ENCODE peak calls at places on chromosomes 11 and 22, in eight cellular contexts. S is Caco-2, X is heart right ventricle, K is heart left ventricle, T is AG10803, U is colonic mucosa, W is ovary, B is neural progenitor cell. N is an unnamed sample.

GRCh38 chr11:35362571-35362980 is 56.8 kb downstream of the SLC1A2 start:
- DNase-seq in X (no peak), S (peak), W (no peak), K (no peak), U (no peak), B (no peak), T (peak), N (peak)

GRCh38 chr11:113773092-113773415 is 438 bp downstream of the ZW10 start:
- DNase-seq in W (no peak), U (peak), T (peak), B (peak), K (no peak), X (no peak), S (peak), N (no peak)

GRCh38 chr11:69674267-69674885 is 777 bp downstream of the LTO1 start:
- DNase-seq in S (no peak), B (peak), X (peak), W (no peak), U (peak), K (no peak), T (peak), N (no peak)

GRCh38 chr11:110355011-110355744 is 58.8 kb upstream of the RDX start:
- DNase-seq in T (no peak), K (no peak), B (peak), U (no peak), S (peak), X (no peak), W (no peak), N (no peak)

GRCh38 chr22:45210577-45211431 is 29.9 kb downstream of the KIAA0930 start:
- DNase-seq in U (no peak), S (no peak), K (no peak), W (no peak), X (peak), T (peak), B (no peak), N (no peak)

GRCh38 chr11:61554172-61554988 is 26.5 kb downstream of the SYT7 start:
- DNase-seq in W (no peak), U (no peak), S (no peak), X (no peak), B (no peak), K (no peak), T (no peak), N (no peak)

GRCh38 chr11:133821776-133822175 is 23.5 kb downstream of the SPATA19 start:
- DNase-seq in K (no peak), B (peak), W (no peak), U (peak), X (peak), S (peak), T (no peak), N (peak)

GRCh38 chr11:33542921-33543320 is 157.7 kb downstream of the C11orf91 start:
- DNase-seq in K (no peak), U (peak), T (peak), S (peak), X (peak), W (peak), B (peak), N (peak)

GRCh38 chr22:16717699-16718558 is 107.3 kb downstream of the XKR3 start:
- DNase-seq in W (no peak), S (no peak), X (no peak), T (no peak), K (no peak), U (no peak), B (no peak), N (no peak)

GRCh38 chr11:47786373-47786772 is 19.2 kb upstream of the FNBP4 start:
- DNase-seq in K (peak), U (no peak), T (peak), B (no peak), S (no peak), W (no peak), X (peak), N (no peak)

GRCh38 chr11:14336507-14337503 is 22.2 kb downstream of the RRAS2 start:
- DNase-seq in T (peak), B (no peak), U (no peak), W (no peak), K (no peak), S (no peak), X (no peak), N (no peak)

GRCh38 chr22:45224331-45224730 is 16.4 kb downstream of the KIAA0930 start:
- DNase-seq in B (no peak), X (no peak), T (no peak), K (no peak), W (no peak), U (no peak), S (no peak), N (no peak)

GRCh38 chr11:69826773-69827172 is 7.6 kb upstream of the FGF3 start:
- DNase-seq in B (no peak), S (no peak), T (no peak), W (no peak), X (no peak), U (no peak), K (no peak), N (no peak)

GRCh38 chr11:78192911-78193341 is 4.2 kb downstream of the USP35 start:
- DNase-seq in S (no peak), X (no peak), K (no peak), U (no peak), B (no peak), T (no peak), W (no peak), N (no peak)

GRCh38 chr11:75563978-75564552 is 2.0 kb downstream of the SERPINH1 start:
- DNase-seq in B (peak), T (peak), K (peak), W (peak), U (no peak), X (peak), S (no peak), N (no peak)

GRCh38 chr11:61698173-61698965 is 18.2 kb downstream of the DAGLA start:
- DNase-seq in W (no peak), X (no peak), B (no peak), K (no peak), S (no peak), U (no peak), T (peak), N (no peak)

GRCh38 chr11:117442869-117443239 is 115.2 kb downstream of the CEP164 start:
- DNase-seq in T (no peak), S (no peak), W (no peak), U (no peak), B (no peak), X (no peak), K (no peak), N (no peak)

GRCh38 chr22:48954781-48955311 is 872.8 kb downstream of the BRD1 start:
- DNase-seq in S (no peak), U (no peak), W (no peak), T (peak), X (no peak), K (no peak), B (no peak), N (no peak)

GRCh38 chr11:62116458-62116857 is 7.4 kb upstream of the INCENP start:
- DNase-seq in S (no peak), W (no peak), T (no peak), K (no peak), U (no peak), B (no peak), X (no peak), N (no peak)

GRCh38 chr22:21992593-21993237 is 10.1 kb upstream of the TOP3B start:
- DNase-seq in T (no peak), W (no peak), X (no peak), U (no peak), K (no peak), B (no peak), S (no peak), N (no peak)

GRCh38 chr11:79241842-79242241 is 199.0 kb downstream of the TENM4 start:
- DNase-seq in W (no peak), K (no peak), S (no peak), X (no peak), T (no peak), B (no peak), U (no peak), N (no peak)

GRCh38 chr22:49393526-49393925 is 434.1 kb downstream of the BRD1 start:
- DNase-seq in T (no peak), X (no peak), K (no peak), B (no peak), W (no peak), S (no peak), U (no peak), N (no peak)

GRCh38 chr22:50261615-50262459 is at the start of gene MAPK12:
- DNase-seq in B (peak), W (peak), S (peak), X (peak), U (no peak), K (no peak), T (no peak), N (no peak)

GRCh38 chr11:66112640-66113098 is 42.6 kb downstream of the PACS1 start:
- DNase-seq in B (no peak), U (no peak), X (peak), K (no peak), T (peak), W (no peak), S (no peak), N (no peak)

GRCh38 chr11:75925785-75926164 is 110.8 kb downstream of the UVRAG start:
- DNase-seq in W (no peak), X (no peak), K (no peak), U (no peak), T (peak), B (no peak), S (no peak), N (no peak)

GRCh38 chr11:20211691-20212090 is 51.4 kb upstream of the DBX1 start:
- DNase-seq in S (no peak), U (no peak), W (no peak), T (no peak), B (no peak), K (no peak), X (no peak), N (no peak)

GRCh38 chr11:61102667-61103491 is 590 bp downstream of the CD5 start:
- DNase-seq in U (no peak), S (no peak), X (no peak), K (no peak), B (no peak), W (no peak), T (no peak), N (no peak)

GRCh38 chr11:65478411-65479183 is 20.2 kb upstream of the MALAT1 start:
- DNase-seq in K (peak), B (peak), U (peak), T (peak), S (peak), X (peak), W (peak), N (no peak)

GRCh38 chr11:129247129-129247528 is 55.0 kb upstream of the ARHGAP32 start:
- DNase-seq in K (no peak), B (no peak), X (no peak), W (no peak), T (peak), S (no peak), U (no peak), N (peak)

GRCh38 chr22:30485362-30485988 is 13.7 kb upstream of the SEC14L3 start:
- DNase-seq in X (peak), S (peak), K (peak), B (peak), W (peak), T (peak), U (peak), N (no peak)

GRCh38 chr11:74820763-74821162 is 72.1 kb downstream of the RNF169 start:
- DNase-seq in U (no peak), X (no peak), W (no peak), T (peak), S (no peak), K (no peak), B (no peak), N (no peak)

GRCh38 chr11:45816614-45817013 is 11.7 kb downstream of the SLC35C1 start:
- DNase-seq in W (no peak), U (no peak), X (no peak), T (no peak), K (no peak), B (peak), S (no peak), N (no peak)

GRCh38 chr11:32109596-32109995 is 18.7 kb downstream of the RCN1 start:
- DNase-seq in B (peak), X (no peak), T (no peak), U (no peak), K (no peak), S (no peak), W (no peak), N (no peak)

GRCh38 chr11:70608568-70609314 is 210.4 kb downstream of the CTTN start:
- DNase-seq in K (peak), W (no peak), T (peak), U (no peak), X (no peak), B (peak), S (no peak), N (no peak)

GRCh38 chr22:38735465-38736256 is 20.1 kb downstream of the SUN2 start:
- DNase-seq in U (no peak), W (no peak), X (no peak), B (no peak), K (peak), S (no peak), T (no peak), N (no peak)

GRCh38 chr22:43007519-43008102 is 7.3 kb downstream of the PACSIN2 start:
- DNase-seq in S (peak), K (no peak), U (peak), B (no peak), W (no peak), X (no peak), T (peak), N (no peak)

GRCh38 chr11:3995307-3995706 is 99.3 kb upstream of the RRM1 start:
- DNase-seq in K (no peak), U (no peak), B (no peak), T (no peak), W (no peak), X (no peak), S (no peak), N (no peak)

GRCh38 chr11:92867913-92868619 is 101.4 kb upstream of the MTNR1B start:
- DNase-seq in T (no peak), S (no peak), W (no peak), K (no peak), U (no peak), B (no peak), X (no peak), N (no peak)

GRCh38 chr11:29093416-29093815 is 923.4 kb downstream of the KCNA4 start:
- DNase-seq in X (no peak), W (no peak), U (no peak), K (no peak), T (peak), B (no peak), S (peak), N (no peak)

GRCh38 chr11:13259374-13259773 is 18.2 kb upstream of the BMAL1 start:
- DNase-seq in W (no peak), K (no peak), U (no peak), X (no peak), T (no peak), B (no peak), S (peak), N (no peak)
- H3K4me3 ChIP-seq in W (no peak), K (no peak), U (no peak), X (no peak), T (no peak), B (no peak), S (no peak), N (no peak)

DNA sequence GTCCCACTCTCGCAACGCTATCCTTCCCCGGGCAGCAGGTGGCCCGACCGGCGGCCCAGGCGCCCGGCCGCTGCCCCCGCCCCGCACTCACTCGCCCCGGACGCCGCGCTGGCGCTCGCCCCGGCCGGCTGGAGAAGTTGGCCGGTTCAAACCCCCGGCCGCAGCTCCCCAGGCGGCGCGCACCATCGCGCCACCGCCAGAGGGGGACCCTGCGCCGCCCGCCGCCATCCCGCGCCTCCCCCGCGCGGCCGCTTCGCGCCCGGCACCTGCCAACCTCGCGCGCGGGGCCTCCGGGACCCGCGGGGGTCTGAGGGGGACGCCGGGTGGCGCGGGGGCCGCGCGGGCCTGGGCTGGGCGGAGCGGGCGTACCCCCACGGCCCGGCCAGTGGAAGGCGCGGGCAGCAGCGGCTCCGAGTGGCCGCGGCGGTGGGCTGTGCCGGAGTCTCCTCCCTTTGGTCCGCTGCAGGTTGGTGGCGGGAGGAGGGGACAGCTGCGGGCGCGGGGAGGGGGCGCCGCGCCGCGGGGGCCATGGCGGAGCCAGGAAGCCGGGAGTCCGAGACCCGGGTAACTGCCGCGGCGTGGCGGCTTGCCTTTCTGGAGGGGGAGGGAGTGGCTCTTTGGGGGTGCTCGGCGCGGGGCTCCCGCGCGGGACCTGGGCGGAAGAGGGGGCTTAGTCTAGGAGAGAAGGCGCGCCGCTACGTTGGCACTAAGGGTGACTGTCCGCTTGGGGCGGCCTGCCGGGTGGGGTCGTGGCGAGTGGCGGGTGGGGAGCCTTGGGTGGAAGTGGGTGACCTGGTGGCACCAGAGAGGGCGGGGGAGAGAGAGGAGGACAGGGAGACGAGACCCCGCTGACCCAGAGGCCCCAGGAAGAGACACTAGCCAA is at the start of the genes MPST and TST:
- DNase-seq in B (peak), K (peak), T (peak), W (peak), X (peak), U (peak), S (peak), N (no peak)
- TF ChIP-seq CTCF in B (peak), K (no peak), T (no peak), W (no peak), X (peak), U (no peak), S (no peak), N (no peak)

DNA sequence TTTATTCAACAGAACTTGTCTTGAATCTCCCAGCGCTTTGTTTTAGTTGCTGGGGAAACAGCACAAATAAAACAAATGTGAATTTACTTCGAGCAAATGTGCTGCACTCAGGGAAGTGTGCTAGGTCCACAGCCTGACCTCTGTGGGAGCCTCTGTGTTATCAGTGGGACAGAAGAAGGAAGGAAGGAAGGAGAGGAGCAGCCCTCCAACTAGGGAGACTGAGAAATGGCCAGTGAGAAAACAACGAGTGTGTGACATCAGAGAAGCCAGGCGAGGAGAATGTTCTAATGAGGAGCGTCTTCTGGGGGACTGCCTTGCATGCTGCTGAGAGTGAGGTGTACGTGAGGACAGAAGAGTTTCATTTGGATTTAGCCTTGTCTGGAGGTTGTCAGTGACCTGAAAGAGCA is 42.7 kb downstream of the PPP6R3 start:
- DNase-seq in U (no peak), T (peak), X (no peak), K (no peak), B (no peak), S (no peak), W (no peak), N (no peak)
- H3K4me3 ChIP-seq in U (no peak), T (no peak), X (no peak), K (no peak), B (no peak), S (no peak), W (no peak), N (no peak)

GRCh38 chr11:17328856-17329490 is 22.6 kb upstream of the NCR3LG1 start:
- DNase-seq in U (no peak), X (no peak), W (no peak), S (no peak), K (no peak), B (peak), T (no peak), N (no peak)
- TF ChIP-seq CTCF in U (no peak), X (no peak), W (no peak), S (no peak), K (no peak), B (peak), T (no peak), N (no peak)

DNA sequence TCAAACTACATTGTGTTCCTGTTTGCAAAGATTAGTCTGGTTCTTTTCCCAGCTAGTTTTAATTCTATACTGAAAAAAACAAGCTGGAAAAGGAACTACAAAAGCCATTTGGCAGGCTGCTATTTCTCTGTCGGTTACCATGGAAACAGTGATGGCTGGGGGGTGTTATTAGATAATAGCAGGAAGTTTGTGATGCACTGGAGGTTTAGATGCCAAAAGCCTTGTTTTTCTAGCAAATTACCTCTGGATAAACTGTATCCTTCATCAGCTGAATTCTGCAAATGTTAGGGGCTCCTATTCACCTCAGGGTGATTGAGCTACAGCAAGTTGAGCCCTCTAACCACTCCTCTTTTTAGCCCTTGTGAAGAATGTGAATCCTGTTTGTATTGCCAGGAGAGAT is 25.2 kb downstream of the ALKBH3 start:
- DNase-seq in K (no peak), S (no peak), U (no peak), X (no peak), W (peak), B (no peak), T (peak), N (no peak)
- H3K4me3 ChIP-seq in K (no peak), S (no peak), U (no peak), X (no peak), W (no peak), B (no peak), T (no peak), N (no peak)

N was measured in LNCaP clone FGC.